ENCODE peak calls at places on chromosomes 6 and 20, in ten cellular contexts. P is body of pancreas, Z is thyroid gland, I is ovary, B is Peyer's patch, H is HCT116, W is H54, X is uterus, E is adrenal gland, M is right lobe of liver. O is an unnamed sample.

GRCh38 chr6:155314773-155315515 is 660 bp upstream of the TFB1M start:
- DNase-seq in P (peak), Z (peak), I (no peak), B (no peak), H (peak), W (peak), X (peak), E (peak), M (peak), O (peak)

GRCh38 chr20:39264506-39265172 is 302.5 kb downstream of the DHX35 start:
- DNase-seq in P (peak), Z (peak), I (peak), B (peak), H (peak), W (peak), X (peak), E (peak), M (no peak), O (peak)

GRCh38 chr6:143911028-143911427 is 46.8 kb downstream of the ZC2HC1B start:
- DNase-seq in P (no peak), Z (no peak), I (no peak), B (no peak), H (no peak), W (no peak), X (no peak), E (no peak), M (no peak), O (no peak)

GRCh38 chr6:43395822-43396221 is 26.4 kb upstream of the ZNF318 start:
- DNase-seq in P (peak), Z (peak), I (no peak), B (no peak), H (no peak), W (peak), X (no peak), E (no peak), M (no peak), O (no peak)

GRCh38 chr6:145224450-145224849 is 510.9 kb downstream of the EPM2A start:
- DNase-seq in P (no peak), Z (no peak), I (no peak), B (no peak), H (no peak), W (no peak), X (no peak), E (no peak), M (no peak), O (no peak)

GRCh38 chr6:71727632-71728294 is 158.6 kb upstream of the RIMS1 start:
- DNase-seq in P (no peak), Z (no peak), I (no peak), B (no peak), H (no peak), W (no peak), X (no peak), E (no peak), M (no peak), O (no peak)

GRCh38 chr6:52649521-52649920 is 21.4 kb upstream of the TMEM14A start:
- DNase-seq in P (no peak), Z (no peak), I (no peak), B (no peak), H (no peak), W (no peak), X (no peak), E (no peak), M (no peak), O (no peak)

GRCh38 chr6:118896339-118897136 is 2.6 kb downstream of the ASF1A start:
- DNase-seq in P (no peak), Z (no peak), I (no peak), B (no peak), H (peak), W (peak), X (no peak), E (no peak), M (no peak), O (peak)

GRCh38 chr20:24389686-24390085 is 79.7 kb upstream of the SYNDIG1 start:
- DNase-seq in P (no peak), Z (no peak), I (no peak), B (no peak), H (no peak), W (no peak), X (no peak), E (peak), M (no peak), O (no peak)

GRCh38 chr6:17305219-17306001 is 24.2 kb downstream of the RBM24 start:
- DNase-seq in P (no peak), Z (no peak), I (no peak), B (no peak), H (no peak), W (no peak), X (no peak), E (no peak), M (no peak), O (no peak)

GRCh38 chr20:25310268-25310920 is 62.5 kb downstream of the PYGB start:
- DNase-seq in P (no peak), Z (peak), I (no peak), B (peak), H (peak), W (peak), X (peak), E (peak), M (peak), O (peak)

GRCh38 chr20:19688031-19688806 is 69.8 kb upstream of the RIN2 start:
- DNase-seq in P (peak), Z (peak), I (peak), B (peak), H (peak), W (peak), X (peak), E (peak), M (peak), O (no peak)

GRCh38 chr6:157962601-157963084 is 19.0 kb upstream of the SYNJ2 start:
- DNase-seq in P (no peak), Z (no peak), I (no peak), B (no peak), H (no peak), W (no peak), X (no peak), E (no peak), M (no peak), O (no peak)

GRCh38 chr20:40017765-40018164 is 671.3 kb downstream of the MAFB start:
- DNase-seq in P (no peak), Z (no peak), I (no peak), B (no peak), H (no peak), W (no peak), X (no peak), E (no peak), M (no peak), O (no peak)

GRCh38 chr20:13650474-13650873 is 11.7 kb upstream of the TASP1 start:
- DNase-seq in P (no peak), Z (no peak), I (no peak), B (no peak), H (no peak), W (no peak), X (no peak), E (no peak), M (no peak), O (no peak)

DNA sequence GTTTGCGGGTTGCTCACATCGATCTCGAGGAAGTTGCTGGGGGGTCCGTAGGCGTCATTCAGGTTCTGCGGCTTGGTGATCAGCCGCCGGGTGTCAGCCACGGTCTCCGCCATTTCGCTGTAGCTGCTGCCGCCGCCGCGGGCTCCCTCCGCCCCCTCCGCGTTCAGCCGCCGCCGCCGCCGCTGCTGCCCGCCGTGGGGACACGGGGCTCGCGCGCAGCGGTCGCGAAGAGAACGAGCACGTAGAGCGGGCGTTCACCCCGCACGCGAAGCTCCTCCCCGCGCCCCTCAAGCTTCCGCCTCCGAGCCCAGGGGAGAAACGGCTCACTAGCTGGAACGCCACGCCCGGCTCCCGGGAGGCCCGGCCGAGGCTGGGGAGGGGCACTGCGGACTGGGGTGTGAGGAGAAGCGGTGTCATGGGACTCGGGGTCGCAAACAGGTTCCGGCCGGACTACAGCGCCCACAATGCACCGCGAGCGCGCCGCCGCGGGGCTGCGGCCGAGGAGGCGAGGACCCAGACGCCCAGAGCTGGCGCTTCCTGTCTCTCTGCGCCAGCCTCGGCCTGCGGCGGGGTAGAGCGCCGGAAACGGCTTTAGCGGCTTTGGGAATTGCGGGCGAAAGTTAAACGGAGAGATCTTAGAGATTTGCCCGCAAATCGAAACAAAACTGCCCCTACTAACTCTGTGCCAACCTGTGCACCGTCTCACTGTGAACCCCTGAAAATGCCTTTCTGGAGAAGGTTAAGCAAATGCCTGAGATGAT is at the start of gene SNX3:
- DNase-seq in P (peak), Z (peak), I (peak), B (peak), H (peak), W (peak), X (peak), E (peak), M (peak), O (peak)
- TF ChIP-seq POLR2A in P (peak), Z (no peak), I (peak), B (peak), H (peak), W (peak), X (peak), E (peak), M (peak), O (peak)

GRCh38 chr6:27812805-27813626 is 99.2 kb downstream of the OR2B2 start:
- DNase-seq in P (no peak), Z (no peak), I (no peak), B (no peak), H (no peak), W (no peak), X (no peak), E (no peak), M (no peak), O (peak)

GRCh38 chr6:27812078-27812804 is 100.0 kb downstream of the OR2B2 start:
- DNase-seq in P (no peak), Z (no peak), I (no peak), B (no peak), H (no peak), W (no peak), X (no peak), E (no peak), M (no peak), O (no peak)

GRCh38 chr6:27816906-27817305 is 95.3 kb downstream of the OR2B2 start:
- DNase-seq in P (no peak), Z (no peak), I (no peak), B (no peak), H (no peak), W (no peak), X (no peak), E (no peak), M (no peak), O (no peak)

GRCh38 chr6:27811383-27811782 is 100.8 kb downstream of the OR2B2 start:
- DNase-seq in P (no peak), Z (no peak), I (no peak), B (no peak), H (no peak), W (no peak), X (no peak), E (no peak), M (no peak), O (peak)

DNA sequence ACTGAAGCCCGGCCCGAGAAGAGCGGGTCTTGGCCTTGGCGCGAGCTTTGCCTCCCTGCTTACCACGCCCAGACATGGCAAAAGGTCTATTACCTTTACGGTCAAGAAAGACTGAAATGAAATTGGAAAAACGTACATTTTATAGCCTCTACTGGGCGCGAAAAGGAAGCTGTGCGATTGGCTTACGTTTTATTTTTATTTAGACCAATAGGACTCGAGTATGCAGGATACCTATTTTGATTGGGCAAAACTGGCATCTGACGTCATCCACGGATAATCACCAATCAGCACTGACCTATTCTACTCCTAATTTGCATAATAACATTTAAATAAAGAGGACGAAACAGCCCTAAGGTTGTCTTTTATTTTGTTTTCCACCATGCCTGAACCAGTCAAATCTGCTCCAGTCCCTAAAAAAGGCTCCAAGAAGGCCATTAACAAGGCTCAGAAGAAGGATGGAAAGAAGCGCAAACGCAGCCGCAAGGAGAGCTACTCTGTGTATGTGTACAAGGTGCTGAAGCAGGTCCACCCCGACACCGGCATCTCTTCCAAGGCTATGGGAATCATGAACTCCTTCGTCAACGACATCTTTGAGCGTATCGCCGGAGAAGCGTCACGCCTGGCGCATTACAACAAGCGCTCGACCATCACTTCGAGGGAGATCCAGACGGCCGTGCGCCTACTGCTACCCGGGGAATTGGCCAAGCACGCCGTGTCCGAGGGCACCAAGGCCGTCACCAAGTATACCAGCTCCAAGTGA is 97.4 kb downstream of the OR2B2 start:
- DNase-seq in P (peak), Z (peak), I (peak), B (peak), H (peak), W (no peak), X (no peak), E (peak), M (no peak), O (peak)
- TF ChIP-seq POLR2A in P (peak), Z (no peak), I (no peak), B (peak), H (peak), W (no peak), X (peak), E (peak), M (peak), O (peak)

GRCh38 chr20:50309280-50309763 is 118.7 kb downstream of the CEBPB start:
- DNase-seq in P (no peak), Z (no peak), I (no peak), B (no peak), H (no peak), W (no peak), X (no peak), E (no peak), M (no peak), O (no peak)
- TF ChIP-seq POLR2A in P (no peak), Z (no peak), I (no peak), B (no peak), H (no peak), W (no peak), X (no peak), E (no peak), M (no peak), O (no peak)

GRCh38 chr6:41786451-41787218 is 859 bp upstream of the TOMM6 start:
- DNase-seq in P (peak), Z (peak), I (peak), B (peak), H (peak), W (peak), X (peak), E (peak), M (peak), O (peak)
- TF ChIP-seq POLR2A in P (no peak), Z (no peak), I (peak), B (peak), H (peak), W (peak), X (no peak), E (no peak), M (no peak), O (no peak)

GRCh38 chr6:19329078-19329477 is 508.1 kb upstream of the ID4 start:
- DNase-seq in P (no peak), Z (no peak), I (no peak), B (no peak), H (no peak), W (no peak), X (no peak), E (no peak), M (no peak), O (no peak)

GRCh38 chr6:19333936-19334335 is 503.2 kb upstream of the ID4 start:
- DNase-seq in P (no peak), Z (no peak), I (no peak), B (no peak), H (no peak), W (peak), X (no peak), E (no peak), M (no peak), O (no peak)

GRCh38 chr6:19337103-19337502 is 500.1 kb upstream of the ID4 start:
- DNase-seq in P (no peak), Z (no peak), I (no peak), B (no peak), H (no peak), W (no peak), X (no peak), E (no peak), M (no peak), O (no peak)

GRCh38 chr6:19336579-19336978 is 500.6 kb upstream of the ID4 start:
- DNase-seq in P (no peak), Z (no peak), I (no peak), B (no peak), H (no peak), W (no peak), X (no peak), E (no peak), M (no peak), O (no peak)

DNA sequence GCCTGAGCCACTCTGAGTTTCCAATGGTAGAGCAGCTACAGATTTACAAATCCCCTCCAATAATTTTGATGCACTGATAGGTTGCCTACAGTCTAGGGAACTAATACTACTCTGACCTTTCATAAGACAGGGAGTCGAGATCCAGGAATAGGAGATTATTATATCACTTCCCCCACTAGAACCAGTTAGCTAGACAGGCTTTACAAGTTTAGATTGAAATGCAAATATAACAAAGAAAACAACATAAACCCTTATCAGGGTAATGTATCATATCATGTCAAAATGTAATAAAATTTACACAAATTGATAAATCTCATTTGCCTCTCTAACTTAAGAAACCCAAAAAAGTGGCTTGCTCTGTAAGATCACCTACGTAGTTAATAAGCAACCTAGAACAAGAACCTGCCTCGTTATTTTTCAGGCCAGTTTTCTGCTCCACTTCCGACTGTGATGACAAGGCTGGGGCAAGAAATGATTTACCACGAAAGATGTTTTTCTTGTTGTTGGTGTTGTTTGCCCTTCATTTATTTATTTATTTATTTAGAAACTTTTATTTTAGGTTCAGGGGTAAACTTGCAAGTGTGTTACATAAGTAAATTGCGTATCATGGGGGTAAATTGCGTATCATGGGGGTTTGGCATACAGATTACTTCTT is 504.2 kb upstream of the ID4 start:
- DNase-seq in P (no peak), Z (no peak), I (no peak), B (no peak), H (no peak), W (no peak), X (no peak), E (no peak), M (no peak), O (no peak)
- TF ChIP-seq POLR2A in P (no peak), Z (no peak), I (no peak), B (no peak), H (no peak), W (no peak), X (no peak), E (no peak), M (no peak), O (no peak)